ENCODE peak calls at places on chromosomes 16 and 17, in seven cellular contexts. One of them, this sample, is unnamed.

GRCh38 chr16:79191933-79192332 is 408.6 kb downstream of the MAF start:
- DNase-seq in SK-N-SH: no peak
- DNase-seq in prostate gland: no peak
- DNase-seq in uterus: no peak
- DNase-seq in ascending aorta: no peak
- DNase-seq in CD8-positive, alpha-beta T cell: no peak
- DNase-seq in suprapubic skin: no peak
- DNase-seq in this sample: no peak

GRCh38 chr16:66565051-66565450 is 1.2 kb upstream of the CMTM1 start:
- DNase-seq in SK-N-SH: no peak
- DNase-seq in prostate gland: no peak
- DNase-seq in uterus: no peak
- DNase-seq in ascending aorta: no peak
- DNase-seq in CD8-positive, alpha-beta T cell: no peak
- DNase-seq in suprapubic skin: no peak
- DNase-seq in this sample: no peak

GRCh38 chr16:88087517-88087877 is 136.3 kb downstream of the BANP start:
- DNase-seq in SK-N-SH: no peak
- DNase-seq in prostate gland: no peak
- DNase-seq in uterus: no peak
- DNase-seq in ascending aorta: no peak
- DNase-seq in CD8-positive, alpha-beta T cell: no peak
- DNase-seq in suprapubic skin: no peak
- DNase-seq in this sample: no peak

GRCh38 chr16:3013491-3013951 is 798 bp downstream of the CLDN9 start:
- DNase-seq in SK-N-SH: no peak
- DNase-seq in prostate gland: no peak
- DNase-seq in uterus: no peak
- DNase-seq in ascending aorta: no peak
- DNase-seq in CD8-positive, alpha-beta T cell: no peak
- DNase-seq in suprapubic skin: no peak
- DNase-seq in this sample: no peak

GRCh38 chr17:29155235-29155965 is 24.8 kb downstream of the MYO18A start:
- DNase-seq in SK-N-SH: peak; percentile 66
- DNase-seq in prostate gland: no peak
- DNase-seq in uterus: peak; percentile 32
- DNase-seq in ascending aorta: peak; percentile 80
- DNase-seq in CD8-positive, alpha-beta T cell: no peak
- DNase-seq in suprapubic skin: no peak
- DNase-seq in this sample: peak; percentile 45

GRCh38 chr17:19703776-19704371 is 12.5 kb downstream of the SLC47A2 start:
- DNase-seq in SK-N-SH: peak; percentile 72
- DNase-seq in prostate gland: no peak
- DNase-seq in uterus: no peak
- DNase-seq in ascending aorta: no peak
- DNase-seq in CD8-positive, alpha-beta T cell: no peak
- DNase-seq in suprapubic skin: no peak
- DNase-seq in this sample: no peak

GRCh38 chr17:65660947-65661346 is 99.5 kb upstream of the AXIN2 start:
- DNase-seq in SK-N-SH: no peak
- DNase-seq in prostate gland: no peak
- DNase-seq in uterus: no peak
- DNase-seq in ascending aorta: no peak
- DNase-seq in CD8-positive, alpha-beta T cell: no peak
- DNase-seq in suprapubic skin: no peak
- DNase-seq in this sample: no peak

GRCh38 chr17:35086164-35086563 is 22.7 kb upstream of the RFFL start:
- DNase-seq in SK-N-SH: no peak
- DNase-seq in prostate gland: no peak
- DNase-seq in uterus: no peak
- DNase-seq in ascending aorta: no peak
- DNase-seq in CD8-positive, alpha-beta T cell: no peak
- DNase-seq in suprapubic skin: no peak
- DNase-seq in this sample: no peak

GRCh38 chr17:56902350-56902749 is 11.5 kb downstream of the TRIM25 start:
- DNase-seq in SK-N-SH: no peak
- DNase-seq in prostate gland: no peak
- DNase-seq in uterus: no peak
- DNase-seq in ascending aorta: peak; percentile 42
- DNase-seq in CD8-positive, alpha-beta T cell: no peak
- DNase-seq in suprapubic skin: no peak
- DNase-seq in this sample: no peak

GRCh38 chr17:43416998-43417891 is 18.5 kb downstream of the ARL4D start:
- DNase-seq in SK-N-SH: no peak
- DNase-seq in prostate gland: peak; percentile 61
- DNase-seq in uterus: peak; percentile 84
- DNase-seq in ascending aorta: peak; percentile 73
- DNase-seq in CD8-positive, alpha-beta T cell: no peak
- DNase-seq in suprapubic skin: no peak
- DNase-seq in this sample: no peak

GRCh38 chr17:48048321-48049140 is at the start of gene NFE2L1:
- DNase-seq in SK-N-SH: peak; percentile 94
- DNase-seq in prostate gland: peak; percentile 74
- DNase-seq in uterus: peak; percentile 86
- DNase-seq in ascending aorta: peak; percentile 94
- DNase-seq in CD8-positive, alpha-beta T cell: no peak
- DNase-seq in suprapubic skin: peak; percentile 95
- DNase-seq in this sample: peak; percentile 91

GRCh38 chr16:56532714-56533113 is 12.9 kb upstream of the BBS2 start:
- DNase-seq in SK-N-SH: no peak
- DNase-seq in prostate gland: no peak
- DNase-seq in uterus: no peak
- DNase-seq in ascending aorta: no peak
- DNase-seq in CD8-positive, alpha-beta T cell: no peak
- DNase-seq in suprapubic skin: no peak
- DNase-seq in this sample: no peak

GRCh38 chr17:15398291-15398690 is 56.9 kb upstream of the TEKT3 start:
- DNase-seq in SK-N-SH: peak; percentile 57
- DNase-seq in prostate gland: no peak
- DNase-seq in uterus: no peak
- DNase-seq in ascending aorta: no peak
- DNase-seq in CD8-positive, alpha-beta T cell: no peak
- DNase-seq in suprapubic skin: no peak
- DNase-seq in this sample: peak; percentile 68

GRCh38 chr17:43768382-43768781 is 9.8 kb upstream of the SOST start:
- DNase-seq in SK-N-SH: no peak
- DNase-seq in prostate gland: no peak
- DNase-seq in uterus: no peak
- DNase-seq in ascending aorta: peak; percentile 73
- DNase-seq in CD8-positive, alpha-beta T cell: no peak
- DNase-seq in suprapubic skin: no peak
- DNase-seq in this sample: no peak

GRCh38 chr16:86884256-86884655 is 305.9 kb downstream of the FOXL1 start:
- DNase-seq in SK-N-SH: no peak
- DNase-seq in prostate gland: no peak
- DNase-seq in uterus: no peak
- DNase-seq in ascending aorta: no peak
- DNase-seq in CD8-positive, alpha-beta T cell: no peak
- DNase-seq in suprapubic skin: no peak
- DNase-seq in this sample: no peak

DNA sequence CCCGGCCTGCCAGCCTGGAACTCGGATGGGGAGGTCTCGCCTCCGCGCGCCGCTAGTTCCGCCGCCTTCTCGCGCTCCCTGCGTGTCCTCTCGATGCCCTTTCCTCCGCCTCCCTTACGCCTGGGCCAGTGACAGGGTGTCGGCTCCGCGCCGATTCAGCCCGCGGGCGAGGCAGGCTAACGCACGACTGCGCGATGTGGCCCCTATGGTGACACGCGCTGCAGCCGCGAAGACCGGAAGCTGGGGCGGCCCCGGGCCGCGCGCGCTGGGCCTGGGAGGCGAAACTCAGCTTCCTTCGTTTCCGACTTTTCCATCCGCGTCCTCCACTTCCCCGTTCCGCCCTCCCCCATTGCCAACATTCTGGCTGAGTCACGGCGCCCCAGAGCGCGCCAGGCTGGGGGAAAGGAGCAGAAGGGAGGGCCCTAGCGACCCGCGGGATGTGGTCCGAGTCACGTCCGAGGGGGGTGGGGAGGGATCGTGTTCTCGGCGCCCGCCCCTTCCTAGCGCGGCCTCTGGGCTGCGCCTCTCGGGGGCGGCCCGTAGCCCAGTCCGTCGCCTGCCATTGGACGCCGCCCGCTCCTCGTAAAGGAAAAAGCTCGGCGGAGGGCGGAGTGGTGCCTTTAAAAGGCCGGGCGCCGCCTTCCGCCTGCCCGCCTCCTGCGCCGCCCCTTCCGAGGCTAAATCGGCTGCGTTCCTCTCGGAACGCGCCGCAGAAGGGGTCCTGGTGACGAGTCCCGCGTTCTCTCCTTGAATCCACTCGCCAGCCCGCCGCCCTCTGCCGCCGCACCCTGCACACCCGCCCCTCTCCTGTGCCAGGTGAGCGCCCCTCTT is at the start of gene ALDOA:
- DNase-seq in SK-N-SH: peak; percentile 96
- DNase-seq in prostate gland: peak; percentile 98
- DNase-seq in uterus: peak; percentile 99
- DNase-seq in ascending aorta: peak; percentile 99
- DNase-seq in CD8-positive, alpha-beta T cell: peak; percentile 82
- DNase-seq in suprapubic skin: peak; percentile 98
- DNase-seq in this sample: peak; percentile 98
- H3K4me1 ChIP-seq in SK-N-SH: peaks cover 45% of the 10 kb centered on the region
- H3K4me1 ChIP-seq in prostate gland: peaks cover 43% of the 10 kb centered on the region
- H3K4me1 ChIP-seq in uterus: peaks cover 42% of the 10 kb centered on the region
- H3K4me1 ChIP-seq in ascending aorta: peaks cover 51% of the 10 kb centered on the region
- H3K4me1 ChIP-seq in CD8-positive, alpha-beta T cell: peaks cover 48% of the 10 kb centered on the region
- H3K4me1 ChIP-seq in suprapubic skin: peaks cover 64% of the 10 kb centered on the region
- H3K4me1 ChIP-seq in this sample: peaks cover 13% of the 10 kb centered on the region

DNA sequence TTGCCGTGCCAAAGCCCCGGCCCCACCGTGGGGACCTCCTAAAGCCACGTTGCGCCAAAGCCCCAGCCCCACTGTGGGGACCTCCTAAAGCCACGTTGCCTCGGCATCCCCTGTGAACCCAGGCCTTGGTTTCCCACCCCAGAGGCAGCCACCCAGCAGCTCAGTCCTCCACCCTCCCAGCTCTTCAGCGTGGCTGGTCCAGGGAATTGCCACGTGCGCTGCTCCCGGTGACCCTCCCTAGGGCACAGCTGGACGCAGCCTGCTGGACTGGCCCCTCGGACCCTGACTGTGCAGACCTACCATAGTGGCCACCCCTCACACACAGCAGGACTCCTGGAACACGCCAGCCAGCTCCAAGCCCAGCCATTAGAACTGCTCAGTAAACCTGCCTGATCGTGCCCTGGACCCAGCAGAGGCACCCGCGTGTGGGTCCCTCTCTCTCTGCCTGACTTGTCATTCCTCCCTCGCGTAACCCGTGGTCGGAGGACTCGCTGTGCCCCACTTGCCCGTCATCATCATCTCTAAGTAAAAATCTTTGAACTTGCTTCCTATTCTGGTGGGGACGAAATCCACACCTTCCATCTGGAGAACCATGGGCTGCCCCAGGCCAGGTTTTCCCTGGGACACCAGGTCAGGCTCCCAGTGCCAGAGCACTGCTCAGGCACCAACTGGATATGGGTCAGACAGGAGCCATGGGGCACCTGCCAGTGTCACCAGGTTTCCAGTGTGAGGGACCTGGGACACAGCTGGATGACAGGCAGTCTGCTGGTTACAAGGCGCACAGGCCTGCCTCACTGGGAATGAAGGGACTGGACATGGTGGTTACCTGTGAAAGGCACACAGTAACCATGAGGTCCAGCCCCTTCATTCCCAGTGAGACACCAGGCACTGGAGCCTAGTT is 5.6 kb downstream of the CIAO3 start:
- DNase-seq in SK-N-SH: no peak
- DNase-seq in prostate gland: no peak
- DNase-seq in uterus: no peak
- DNase-seq in ascending aorta: no peak
- DNase-seq in CD8-positive, alpha-beta T cell: no peak
- DNase-seq in suprapubic skin: no peak
- DNase-seq in this sample: no peak
- H3K4me3 ChIP-seq in SK-N-SH: no peak overlapping the region
- H3K4me3 ChIP-seq in prostate gland: no peak overlapping the region
- H3K4me3 ChIP-seq in uterus: no peak overlapping the region
- H3K4me3 ChIP-seq in ascending aorta: no peak overlapping the region
- H3K4me3 ChIP-seq in CD8-positive, alpha-beta T cell: no peak overlapping the region
- H3K4me3 ChIP-seq in suprapubic skin: no peak overlapping the region
- H3K4me3 ChIP-seq in this sample: no peak overlapping the region

GRCh38 chr16:68422396-68422964 is 25.8 kb downstream of the SMPD3 start:
- DNase-seq in SK-N-SH: no peak
- DNase-seq in prostate gland: no peak
- DNase-seq in uterus: no peak
- DNase-seq in ascending aorta: no peak
- DNase-seq in CD8-positive, alpha-beta T cell: no peak
- DNase-seq in suprapubic skin: no peak
- DNase-seq in this sample: no peak
- H3K4me1 ChIP-seq in SK-N-SH: peaks cover 3% of the 10 kb centered on the region
- H3K4me1 ChIP-seq in prostate gland: peaks cover 9% of the 10 kb centered on the region
- H3K4me1 ChIP-seq in uterus: no peaks in the 10 kb centered on the region
- H3K4me1 ChIP-seq in ascending aorta: no peaks in the 10 kb centered on the region
- H3K4me1 ChIP-seq in CD8-positive, alpha-beta T cell: peaks cover 32% of the 10 kb centered on the region
- H3K4me1 ChIP-seq in suprapubic skin: peaks cover 11% of the 10 kb centered on the region
- H3K4me1 ChIP-seq in this sample: no peaks in the 10 kb centered on the region

GRCh38 chr16:30652005-30652296 is 1.2 kb downstream of the PRR14 start:
- DNase-seq in SK-N-SH: no peak
- DNase-seq in prostate gland: no peak
- DNase-seq in uterus: no peak
- DNase-seq in ascending aorta: no peak
- DNase-seq in CD8-positive, alpha-beta T cell: no peak
- DNase-seq in suprapubic skin: no peak
- DNase-seq in this sample: no peak

GRCh38 chr16:30651124-30652004 is 604 bp downstream of the PRR14 start:
- DNase-seq in SK-N-SH: peak; percentile 88
- DNase-seq in prostate gland: peak; percentile 50
- DNase-seq in uterus: peak; percentile 68
- DNase-seq in ascending aorta: peak; percentile 84
- DNase-seq in CD8-positive, alpha-beta T cell: peak; percentile 51
- DNase-seq in suprapubic skin: peak; percentile 85
- DNase-seq in this sample: peak; percentile 79

GRCh38 chr16:30647274-30647571 is 3.5 kb upstream of the PRR14 start:
- DNase-seq in SK-N-SH: no peak
- DNase-seq in prostate gland: no peak
- DNase-seq in uterus: no peak
- DNase-seq in ascending aorta: no peak
- DNase-seq in CD8-positive, alpha-beta T cell: no peak
- DNase-seq in suprapubic skin: no peak
- DNase-seq in this sample: no peak

GRCh38 chr16:30650369-30651123 is at the start of gene PRR14:
- DNase-seq in SK-N-SH: peak; percentile 94
- DNase-seq in prostate gland: peak; percentile 100
- DNase-seq in uterus: peak; percentile 100
- DNase-seq in ascending aorta: peak; percentile 100
- DNase-seq in CD8-positive, alpha-beta T cell: peak; percentile 97
- DNase-seq in suprapubic skin: peak; percentile 100
- DNase-seq in this sample: peak; percentile 99

DNA sequence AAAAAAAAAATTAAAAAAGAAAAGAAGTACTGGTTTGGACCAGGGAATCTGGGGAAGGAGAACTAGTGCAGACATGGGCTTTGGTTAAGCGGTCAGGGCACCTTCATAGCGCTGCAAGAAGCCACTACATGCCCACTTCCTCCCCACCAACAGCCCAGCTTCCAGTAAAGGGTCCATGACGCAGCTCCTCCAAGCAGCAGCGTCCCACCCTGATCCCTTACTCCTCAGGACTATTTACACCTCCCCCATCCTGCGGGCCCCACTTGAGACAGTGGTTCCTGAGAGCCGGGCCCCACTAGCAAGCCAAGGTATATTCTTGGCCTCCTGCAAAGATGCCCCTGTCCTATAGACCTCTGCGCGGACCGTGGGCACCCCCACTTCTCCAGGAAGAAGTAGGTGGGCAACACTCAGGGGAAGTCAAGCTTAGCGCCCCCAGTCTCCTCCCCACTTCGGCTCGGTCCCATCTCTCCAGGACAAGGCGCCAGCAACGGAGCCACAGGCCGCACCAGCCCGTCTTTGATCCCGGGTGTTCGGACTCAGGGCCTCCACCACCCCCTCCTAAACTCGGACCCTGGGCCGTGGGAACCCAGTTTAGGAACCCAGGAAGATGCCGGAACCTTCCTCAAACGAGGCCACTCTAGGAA is 913 bp upstream of the PRR14 start:
- DNase-seq in SK-N-SH: no peak
- DNase-seq in prostate gland: no peak
- DNase-seq in uterus: no peak
- DNase-seq in ascending aorta: peak; percentile 70
- DNase-seq in CD8-positive, alpha-beta T cell: no peak
- DNase-seq in suprapubic skin: no peak
- DNase-seq in this sample: no peak
- H3K4me3 ChIP-seq in SK-N-SH: no peak overlapping the region
- H3K4me3 ChIP-seq in prostate gland: peak overlapping the region; percentile 59
- H3K4me3 ChIP-seq in uterus: peak overlapping the region; percentile 77
- H3K4me3 ChIP-seq in ascending aorta: peak overlapping the region; percentile 54
- H3K4me3 ChIP-seq in CD8-positive, alpha-beta T cell: peak overlapping the region; percentile 100
- H3K4me3 ChIP-seq in suprapubic skin: peak overlapping the region; percentile 76
- H3K4me3 ChIP-seq in this sample: no peak overlapping the region

This sample was measured in BE2C.